ENCODE peak calls at places on chromosomes 6 and 20, in seven cellular contexts. One of them, this sample, is unnamed.

GRCh38 chr20:31720486-31721407 is 1.9 kb downstream of the BCL2L1 start:
- DNase-seq in erythroblast: peak
- DNase-seq in CD4-positive, alpha-beta T cell: no peak
- DNase-seq in activated naive CD4-positive, alpha-beta T cell: no peak
- DNase-seq in sigmoid colon: no peak
- DNase-seq in amniotic epithelial cell: no peak
- DNase-seq in glutamatergic neuron: peak
- DNase-seq in this sample: no peak

GRCh38 chr20:25284131-25284601 is 36.3 kb downstream of the PYGB start:
- DNase-seq in erythroblast: no peak
- DNase-seq in CD4-positive, alpha-beta T cell: no peak
- DNase-seq in activated naive CD4-positive, alpha-beta T cell: no peak
- DNase-seq in sigmoid colon: peak
- DNase-seq in amniotic epithelial cell: no peak
- DNase-seq in glutamatergic neuron: no peak
- DNase-seq in this sample: peak

GRCh38 chr6:112639436-112639835 is 292.3 kb downstream of the RFPL4B start:
- DNase-seq in erythroblast: no peak
- DNase-seq in CD4-positive, alpha-beta T cell: no peak
- DNase-seq in activated naive CD4-positive, alpha-beta T cell: no peak
- DNase-seq in sigmoid colon: no peak
- DNase-seq in amniotic epithelial cell: no peak
- DNase-seq in glutamatergic neuron: no peak
- DNase-seq in this sample: no peak

GRCh38 chr20:8094415-8094818 is 37.6 kb upstream of the PLCB1 start:
- DNase-seq in erythroblast: no peak
- DNase-seq in CD4-positive, alpha-beta T cell: no peak
- DNase-seq in activated naive CD4-positive, alpha-beta T cell: no peak
- DNase-seq in sigmoid colon: peak
- DNase-seq in amniotic epithelial cell: peak
- DNase-seq in glutamatergic neuron: no peak
- DNase-seq in this sample: peak

GRCh38 chr20:53736757-53737403 is 143.2 kb upstream of the ZNF217 start:
- DNase-seq in erythroblast: no peak
- DNase-seq in CD4-positive, alpha-beta T cell: no peak
- DNase-seq in activated naive CD4-positive, alpha-beta T cell: no peak
- DNase-seq in sigmoid colon: no peak
- DNase-seq in amniotic epithelial cell: peak
- DNase-seq in glutamatergic neuron: no peak
- DNase-seq in this sample: no peak

GRCh38 chr20:60009826-60010616 is 51.8 kb downstream of the CDH26 start:
- DNase-seq in erythroblast: peak
- DNase-seq in CD4-positive, alpha-beta T cell: no peak
- DNase-seq in activated naive CD4-positive, alpha-beta T cell: no peak
- DNase-seq in sigmoid colon: no peak
- DNase-seq in amniotic epithelial cell: peak
- DNase-seq in glutamatergic neuron: no peak
- DNase-seq in this sample: no peak

GRCh38 chr6:127963495-127963894 is 62.6 kb upstream of the THEMIS start:
- DNase-seq in erythroblast: no peak
- DNase-seq in CD4-positive, alpha-beta T cell: no peak
- DNase-seq in activated naive CD4-positive, alpha-beta T cell: no peak
- DNase-seq in sigmoid colon: no peak
- DNase-seq in amniotic epithelial cell: no peak
- DNase-seq in glutamatergic neuron: no peak
- DNase-seq in this sample: no peak

GRCh38 chr20:47051936-47052566 is 157.4 kb downstream of the EYA2 start:
- DNase-seq in erythroblast: no peak
- DNase-seq in CD4-positive, alpha-beta T cell: no peak
- DNase-seq in activated naive CD4-positive, alpha-beta T cell: no peak
- DNase-seq in sigmoid colon: no peak
- DNase-seq in amniotic epithelial cell: no peak
- DNase-seq in glutamatergic neuron: no peak
- DNase-seq in this sample: no peak

GRCh38 chr20:11728937-11729336 is 188.8 kb upstream of the BTBD3 start:
- DNase-seq in erythroblast: no peak
- DNase-seq in CD4-positive, alpha-beta T cell: no peak
- DNase-seq in activated naive CD4-positive, alpha-beta T cell: no peak
- DNase-seq in sigmoid colon: no peak
- DNase-seq in amniotic epithelial cell: no peak
- DNase-seq in glutamatergic neuron: no peak
- DNase-seq in this sample: no peak

GRCh38 chr6:112189494-112189893 is 64.9 kb downstream of the LAMA4 start:
- DNase-seq in erythroblast: no peak
- DNase-seq in CD4-positive, alpha-beta T cell: no peak
- DNase-seq in activated naive CD4-positive, alpha-beta T cell: no peak
- DNase-seq in sigmoid colon: peak
- DNase-seq in amniotic epithelial cell: peak
- DNase-seq in glutamatergic neuron: no peak
- DNase-seq in this sample: no peak

GRCh38 chr20:23514848-23515247 is 23.9 kb downstream of the CST8 start:
- DNase-seq in erythroblast: no peak
- DNase-seq in CD4-positive, alpha-beta T cell: no peak
- DNase-seq in activated naive CD4-positive, alpha-beta T cell: no peak
- DNase-seq in sigmoid colon: no peak
- DNase-seq in amniotic epithelial cell: no peak
- DNase-seq in glutamatergic neuron: no peak
- DNase-seq in this sample: no peak

GRCh38 chr6:48754631-48755030 is 643.6 kb upstream of the PTCHD4 start:
- DNase-seq in erythroblast: no peak
- DNase-seq in CD4-positive, alpha-beta T cell: no peak
- DNase-seq in activated naive CD4-positive, alpha-beta T cell: no peak
- DNase-seq in sigmoid colon: no peak
- DNase-seq in amniotic epithelial cell: no peak
- DNase-seq in glutamatergic neuron: no peak
- DNase-seq in this sample: no peak

GRCh38 chr20:19699132-19699971 is 58.7 kb upstream of the RIN2 start:
- DNase-seq in erythroblast: no peak
- DNase-seq in CD4-positive, alpha-beta T cell: no peak
- DNase-seq in activated naive CD4-positive, alpha-beta T cell: no peak
- DNase-seq in sigmoid colon: no peak
- DNase-seq in amniotic epithelial cell: peak
- DNase-seq in glutamatergic neuron: no peak
- DNase-seq in this sample: no peak

GRCh38 chr6:4610256-4610655 is 165.9 kb upstream of the CDYL start:
- DNase-seq in erythroblast: no peak
- DNase-seq in CD4-positive, alpha-beta T cell: no peak
- DNase-seq in activated naive CD4-positive, alpha-beta T cell: no peak
- DNase-seq in sigmoid colon: peak
- DNase-seq in amniotic epithelial cell: peak
- DNase-seq in glutamatergic neuron: no peak
- DNase-seq in this sample: no peak

GRCh38 chr6:48597951-48598350 is 487.0 kb upstream of the PTCHD4 start:
- DNase-seq in erythroblast: no peak
- DNase-seq in CD4-positive, alpha-beta T cell: no peak
- DNase-seq in activated naive CD4-positive, alpha-beta T cell: no peak
- DNase-seq in sigmoid colon: no peak
- DNase-seq in amniotic epithelial cell: peak
- DNase-seq in glutamatergic neuron: no peak
- DNase-seq in this sample: no peak

GRCh38 chr6:105250523-105250922 is 70.7 kb upstream of the POPDC3 start:
- DNase-seq in erythroblast: no peak
- DNase-seq in CD4-positive, alpha-beta T cell: no peak
- DNase-seq in activated naive CD4-positive, alpha-beta T cell: no peak
- DNase-seq in sigmoid colon: no peak
- DNase-seq in amniotic epithelial cell: peak
- DNase-seq in glutamatergic neuron: no peak
- DNase-seq in this sample: no peak

GRCh38 chr20:59631751-59632380 is 27.5 kb downstream of the PHACTR3 start:
- DNase-seq in erythroblast: no peak
- DNase-seq in CD4-positive, alpha-beta T cell: no peak
- DNase-seq in activated naive CD4-positive, alpha-beta T cell: no peak
- DNase-seq in sigmoid colon: peak
- DNase-seq in amniotic epithelial cell: no peak
- DNase-seq in glutamatergic neuron: no peak
- DNase-seq in this sample: no peak

GRCh38 chr6:83119742-83120300 is 52.4 kb downstream of the DOP1A start:
- DNase-seq in erythroblast: no peak
- DNase-seq in CD4-positive, alpha-beta T cell: no peak
- DNase-seq in activated naive CD4-positive, alpha-beta T cell: no peak
- DNase-seq in sigmoid colon: no peak
- DNase-seq in amniotic epithelial cell: no peak
- DNase-seq in glutamatergic neuron: no peak
- DNase-seq in this sample: no peak

GRCh38 chr20:48474022-48474421 is 353.8 kb downstream of the PREX1 start:
- DNase-seq in erythroblast: no peak
- DNase-seq in CD4-positive, alpha-beta T cell: no peak
- DNase-seq in activated naive CD4-positive, alpha-beta T cell: no peak
- DNase-seq in sigmoid colon: no peak
- DNase-seq in amniotic epithelial cell: no peak
- DNase-seq in glutamatergic neuron: no peak
- DNase-seq in this sample: no peak

GRCh38 chr6:56244089-56244488 is 3.3 kb downstream of the COL21A1 start:
- DNase-seq in erythroblast: no peak
- DNase-seq in CD4-positive, alpha-beta T cell: no peak
- DNase-seq in activated naive CD4-positive, alpha-beta T cell: no peak
- DNase-seq in sigmoid colon: no peak
- DNase-seq in amniotic epithelial cell: no peak
- DNase-seq in glutamatergic neuron: no peak
- DNase-seq in this sample: no peak

GRCh38 chr20:675453-676314 is at the start of gene SCRT2:
- DNase-seq in erythroblast: peak
- DNase-seq in CD4-positive, alpha-beta T cell: peak
- DNase-seq in activated naive CD4-positive, alpha-beta T cell: peak
- DNase-seq in sigmoid colon: peak
- DNase-seq in amniotic epithelial cell: peak
- DNase-seq in glutamatergic neuron: peak
- DNase-seq in this sample: peak

GRCh38 chr6:164415832-164416563 is 893.4 kb downstream of the C6orf118 start:
- DNase-seq in erythroblast: no peak
- DNase-seq in CD4-positive, alpha-beta T cell: no peak
- DNase-seq in activated naive CD4-positive, alpha-beta T cell: no peak
- DNase-seq in sigmoid colon: no peak
- DNase-seq in amniotic epithelial cell: no peak
- DNase-seq in glutamatergic neuron: no peak
- DNase-seq in this sample: no peak

GRCh38 chr20:36880741-36881250 is 4.9 kb downstream of the TLDC2 start:
- DNase-seq in erythroblast: no peak
- DNase-seq in CD4-positive, alpha-beta T cell: no peak
- DNase-seq in activated naive CD4-positive, alpha-beta T cell: no peak
- DNase-seq in sigmoid colon: no peak
- DNase-seq in amniotic epithelial cell: no peak
- DNase-seq in glutamatergic neuron: no peak
- DNase-seq in this sample: no peak

GRCh38 chr6:149750136-149750609 is 632 bp downstream of the PCMT1 start:
- DNase-seq in erythroblast: peak
- DNase-seq in CD4-positive, alpha-beta T cell: peak
- DNase-seq in activated naive CD4-positive, alpha-beta T cell: no peak
- DNase-seq in sigmoid colon: peak
- DNase-seq in amniotic epithelial cell: peak
- DNase-seq in glutamatergic neuron: peak
- DNase-seq in this sample: peak

GRCh38 chr20:3203315-3204123 is 963 bp downstream of the DDRGK1 start:
- DNase-seq in erythroblast: peak
- DNase-seq in CD4-positive, alpha-beta T cell: peak
- DNase-seq in activated naive CD4-positive, alpha-beta T cell: no peak
- DNase-seq in sigmoid colon: no peak
- DNase-seq in amniotic epithelial cell: no peak
- DNase-seq in glutamatergic neuron: peak
- DNase-seq in this sample: no peak

GRCh38 chr6:136566007-136566487 is 15.8 kb upstream of the MAP7 start:
- DNase-seq in erythroblast: no peak
- DNase-seq in CD4-positive, alpha-beta T cell: no peak
- DNase-seq in activated naive CD4-positive, alpha-beta T cell: no peak
- DNase-seq in sigmoid colon: no peak
- DNase-seq in amniotic epithelial cell: no peak
- DNase-seq in glutamatergic neuron: no peak
- DNase-seq in this sample: no peak

GRCh38 chr20:8196096-8196495 is 64.0 kb downstream of the PLCB1 start:
- DNase-seq in erythroblast: no peak
- DNase-seq in CD4-positive, alpha-beta T cell: no peak
- DNase-seq in activated naive CD4-positive, alpha-beta T cell: no peak
- DNase-seq in sigmoid colon: no peak
- DNase-seq in amniotic epithelial cell: no peak
- DNase-seq in glutamatergic neuron: no peak
- DNase-seq in this sample: no peak

GRCh38 chr6:167826230-167827061 is at the start of gene AFDN:
- DNase-seq in erythroblast: peak
- DNase-seq in CD4-positive, alpha-beta T cell: peak
- DNase-seq in activated naive CD4-positive, alpha-beta T cell: peak
- DNase-seq in sigmoid colon: peak
- DNase-seq in amniotic epithelial cell: no peak
- DNase-seq in glutamatergic neuron: peak
- DNase-seq in this sample: no peak

GRCh38 chr20:17896771-17897369 is 71.7 kb downstream of the SNX5 start:
- DNase-seq in erythroblast: no peak
- DNase-seq in CD4-positive, alpha-beta T cell: no peak
- DNase-seq in activated naive CD4-positive, alpha-beta T cell: no peak
- DNase-seq in sigmoid colon: peak
- DNase-seq in amniotic epithelial cell: no peak
- DNase-seq in glutamatergic neuron: no peak
- DNase-seq in this sample: no peak

GRCh38 chr20:46117704-46118467 is at the start of gene CD40:
- DNase-seq in erythroblast: peak
- DNase-seq in CD4-positive, alpha-beta T cell: peak
- DNase-seq in activated naive CD4-positive, alpha-beta T cell: peak
- DNase-seq in sigmoid colon: peak
- DNase-seq in amniotic epithelial cell: peak
- DNase-seq in glutamatergic neuron: peak
- DNase-seq in this sample: peak

GRCh38 chr6:170147832-170148708 is 142.8 kb downstream of the DLL1 start:
- DNase-seq in erythroblast: no peak
- DNase-seq in CD4-positive, alpha-beta T cell: peak
- DNase-seq in activated naive CD4-positive, alpha-beta T cell: no peak
- DNase-seq in sigmoid colon: peak
- DNase-seq in amniotic epithelial cell: no peak
- DNase-seq in glutamatergic neuron: no peak
- DNase-seq in this sample: no peak

GRCh38 chr20:35967979-35968640 is at the start of gene CNBD2:
- DNase-seq in erythroblast: no peak
- DNase-seq in CD4-positive, alpha-beta T cell: no peak
- DNase-seq in activated naive CD4-positive, alpha-beta T cell: no peak
- DNase-seq in sigmoid colon: no peak
- DNase-seq in amniotic epithelial cell: no peak
- DNase-seq in glutamatergic neuron: no peak
- DNase-seq in this sample: no peak